ENCODE peak calls at places on chromosomes 4 and X, in ten cellular contexts. One of them, this sample, is unnamed.
A peak's percentile ranks its signal among the peaks of the same experiment; 100 is the strongest.

GRCh38 chr4:123449780-123450179 is 53.2 kb downstream of the SPRY1 start:
- DNase-seq in CD8-positive, alpha-beta memory T cell: no peak
- DNase-seq in lower lobe of right lung: no peak
- DNase-seq in uterus: no peak
- DNase-seq in lung: no peak
- DNase-seq in esophagus muscularis mucosa: no peak
- DNase-seq in suprapubic skin: no peak
- DNase-seq in IMR-90: peak; percentile 56
- DNase-seq in Caco-2: no peak
- DNase-seq in CD4-positive, alpha-beta memory T cell: no peak
- DNase-seq in this sample: no peak

GRCh38 chr4:104728380-104729122 is 233.9 kb upstream of the CXXC4 start:
- DNase-seq in CD8-positive, alpha-beta memory T cell: no peak
- DNase-seq in lower lobe of right lung: no peak
- DNase-seq in uterus: no peak
- DNase-seq in lung: no peak
- DNase-seq in esophagus muscularis mucosa: no peak
- DNase-seq in suprapubic skin: no peak
- DNase-seq in IMR-90: peak; percentile 83
- DNase-seq in Caco-2: no peak
- DNase-seq in CD4-positive, alpha-beta memory T cell: no peak
- DNase-seq in this sample: no peak

GRCh38 chrX:35351212-35351611 is 408.6 kb downstream of the FAM47B start:
- DNase-seq in CD8-positive, alpha-beta memory T cell: no peak
- DNase-seq in lower lobe of right lung: no peak
- DNase-seq in uterus: no peak
- DNase-seq in lung: no peak
- DNase-seq in esophagus muscularis mucosa: no peak
- DNase-seq in suprapubic skin: no peak
- DNase-seq in IMR-90: no peak
- DNase-seq in Caco-2: no peak
- DNase-seq in CD4-positive, alpha-beta memory T cell: no peak
- DNase-seq in this sample: no peak

GRCh38 chrX:43703211-43703791 is 47.2 kb downstream of the MAOA start:
- DNase-seq in CD8-positive, alpha-beta memory T cell: no peak
- DNase-seq in lower lobe of right lung: no peak
- DNase-seq in uterus: no peak
- DNase-seq in lung: no peak
- DNase-seq in esophagus muscularis mucosa: no peak
- DNase-seq in suprapubic skin: no peak
- DNase-seq in IMR-90: peak; percentile 16
- DNase-seq in Caco-2: peak; percentile 32
- DNase-seq in CD4-positive, alpha-beta memory T cell: no peak
- DNase-seq in this sample: no peak

GRCh38 chr4:38865445-38865844 is 2.2 kb upstream of the FAM114A1 start:
- DNase-seq in CD8-positive, alpha-beta memory T cell: no peak
- DNase-seq in lower lobe of right lung: no peak
- DNase-seq in uterus: no peak
- DNase-seq in lung: no peak
- DNase-seq in esophagus muscularis mucosa: no peak
- DNase-seq in suprapubic skin: no peak
- DNase-seq in IMR-90: no peak
- DNase-seq in Caco-2: no peak
- DNase-seq in CD4-positive, alpha-beta memory T cell: no peak
- DNase-seq in this sample: no peak

GRCh38 chr4:75598390-75598789 is 31.9 kb downstream of the CDKL2 start:
- DNase-seq in CD8-positive, alpha-beta memory T cell: no peak
- DNase-seq in lower lobe of right lung: no peak
- DNase-seq in uterus: no peak
- DNase-seq in lung: no peak
- DNase-seq in esophagus muscularis mucosa: no peak
- DNase-seq in suprapubic skin: no peak
- DNase-seq in IMR-90: peak; percentile 39
- DNase-seq in Caco-2: no peak
- DNase-seq in CD4-positive, alpha-beta memory T cell: no peak
- DNase-seq in this sample: no peak

GRCh38 chrX:18674788-18675735 is 3.2 kb upstream of the RS1 start:
- DNase-seq in CD8-positive, alpha-beta memory T cell: peak; percentile 70
- DNase-seq in lower lobe of right lung: peak; percentile 79
- DNase-seq in uterus: peak; percentile 73
- DNase-seq in lung: peak; percentile 76
- DNase-seq in esophagus muscularis mucosa: peak; percentile 92
- DNase-seq in suprapubic skin: peak; percentile 80
- DNase-seq in IMR-90: peak; percentile 54
- DNase-seq in Caco-2: peak; percentile 87
- DNase-seq in CD4-positive, alpha-beta memory T cell: peak; percentile 86
- DNase-seq in this sample: peak; percentile 66

GRCh38 chrX:46386511-46386910 is 158.7 kb downstream of the ZNF674 start:
- DNase-seq in CD8-positive, alpha-beta memory T cell: no peak
- DNase-seq in lower lobe of right lung: no peak
- DNase-seq in uterus: no peak
- DNase-seq in lung: no peak
- DNase-seq in esophagus muscularis mucosa: no peak
- DNase-seq in suprapubic skin: no peak
- DNase-seq in IMR-90: no peak
- DNase-seq in Caco-2: no peak
- DNase-seq in CD4-positive, alpha-beta memory T cell: no peak
- DNase-seq in this sample: no peak

GRCh38 chr4:35591035-35591434 is 653.3 kb downstream of the ARAP2 start:
- DNase-seq in CD8-positive, alpha-beta memory T cell: no peak
- DNase-seq in lower lobe of right lung: no peak
- DNase-seq in uterus: no peak
- DNase-seq in lung: no peak
- DNase-seq in esophagus muscularis mucosa: no peak
- DNase-seq in suprapubic skin: no peak
- DNase-seq in IMR-90: no peak
- DNase-seq in Caco-2: no peak
- DNase-seq in CD4-positive, alpha-beta memory T cell: no peak
- DNase-seq in this sample: no peak

GRCh38 chr4:40311811-40312346 is 23.3 kb upstream of the CHRNA9 start:
- DNase-seq in CD8-positive, alpha-beta memory T cell: no peak
- DNase-seq in lower lobe of right lung: no peak
- DNase-seq in uterus: no peak
- DNase-seq in lung: no peak
- DNase-seq in esophagus muscularis mucosa: no peak
- DNase-seq in suprapubic skin: no peak
- DNase-seq in IMR-90: no peak
- DNase-seq in Caco-2: peak; percentile 45
- DNase-seq in CD4-positive, alpha-beta memory T cell: no peak
- DNase-seq in this sample: no peak

GRCh38 chr4:176920694-176921093 is 128.0 kb upstream of the VEGFC start:
- DNase-seq in CD8-positive, alpha-beta memory T cell: no peak
- DNase-seq in lower lobe of right lung: no peak
- DNase-seq in uterus: no peak
- DNase-seq in lung: no peak
- DNase-seq in esophagus muscularis mucosa: no peak
- DNase-seq in suprapubic skin: no peak
- DNase-seq in IMR-90: peak; percentile 88
- DNase-seq in Caco-2: no peak
- DNase-seq in CD4-positive, alpha-beta memory T cell: no peak
- DNase-seq in this sample: no peak

GRCh38 chrX:21972046-21972445 is 31.5 kb downstream of the SMS start:
- DNase-seq in CD8-positive, alpha-beta memory T cell: no peak
- DNase-seq in lower lobe of right lung: no peak
- DNase-seq in uterus: no peak
- DNase-seq in lung: no peak
- DNase-seq in esophagus muscularis mucosa: no peak
- DNase-seq in suprapubic skin: no peak
- DNase-seq in IMR-90: no peak
- DNase-seq in Caco-2: no peak
- DNase-seq in CD4-positive, alpha-beta memory T cell: no peak
- DNase-seq in this sample: no peak

GRCh38 chr4:168028568-168028967 is 63.8 kb upstream of the ANXA10 start:
- DNase-seq in CD8-positive, alpha-beta memory T cell: no peak
- DNase-seq in lower lobe of right lung: no peak
- DNase-seq in uterus: no peak
- DNase-seq in lung: no peak
- DNase-seq in esophagus muscularis mucosa: no peak
- DNase-seq in suprapubic skin: no peak
- DNase-seq in IMR-90: peak; percentile 11
- DNase-seq in Caco-2: no peak
- DNase-seq in CD4-positive, alpha-beta memory T cell: no peak
- DNase-seq in this sample: no peak

GRCh38 chr4:166301266-166301665 is 428.2 kb downstream of the TLL1 start:
- DNase-seq in CD8-positive, alpha-beta memory T cell: no peak
- DNase-seq in lower lobe of right lung: no peak
- DNase-seq in uterus: no peak
- DNase-seq in lung: no peak
- DNase-seq in esophagus muscularis mucosa: no peak
- DNase-seq in suprapubic skin: no peak
- DNase-seq in IMR-90: no peak
- DNase-seq in Caco-2: no peak
- DNase-seq in CD4-positive, alpha-beta memory T cell: no peak
- DNase-seq in this sample: no peak

GRCh38 chr4:137065306-137065705 is 467.0 kb downstream of the PCDH18 start:
- DNase-seq in CD8-positive, alpha-beta memory T cell: no peak
- DNase-seq in lower lobe of right lung: no peak
- DNase-seq in uterus: no peak
- DNase-seq in lung: no peak
- DNase-seq in esophagus muscularis mucosa: no peak
- DNase-seq in suprapubic skin: no peak
- DNase-seq in IMR-90: peak; percentile 49
- DNase-seq in Caco-2: no peak
- DNase-seq in CD4-positive, alpha-beta memory T cell: no peak
- DNase-seq in this sample: no peak

DNA sequence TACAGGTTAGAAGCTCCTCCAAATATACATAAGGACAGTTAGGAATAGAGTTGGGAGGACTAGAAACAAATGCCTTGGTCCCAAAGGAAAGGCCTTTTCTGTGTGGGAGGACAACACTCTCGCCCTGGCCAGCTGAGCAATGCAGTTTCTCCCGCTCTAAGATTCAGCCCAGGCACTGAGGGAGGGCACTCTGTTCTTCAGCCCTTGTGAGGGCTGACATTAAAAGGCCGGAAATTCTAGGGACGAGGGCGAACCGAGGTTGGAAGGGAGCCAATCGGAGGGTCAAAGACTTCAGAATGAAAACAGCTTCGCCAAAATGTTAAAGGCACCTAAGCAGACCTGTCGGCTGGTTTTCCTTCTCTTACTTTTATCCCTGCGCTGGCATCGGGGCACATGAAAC is 2.9 kb upstream of the PTCHD1 start:
- DNase-seq in CD8-positive, alpha-beta memory T cell: no peak
- DNase-seq in lower lobe of right lung: no peak
- DNase-seq in uterus: no peak
- DNase-seq in lung: no peak
- DNase-seq in esophagus muscularis mucosa: no peak
- DNase-seq in suprapubic skin: no peak
- DNase-seq in IMR-90: no peak
- DNase-seq in Caco-2: no peak
- DNase-seq in CD4-positive, alpha-beta memory T cell: no peak
- DNase-seq in this sample: no peak
- H3K4me3 ChIP-seq in CD8-positive, alpha-beta memory T cell: no peak overlapping the region
- H3K4me3 ChIP-seq in lower lobe of right lung: no peak overlapping the region
- H3K4me3 ChIP-seq in uterus: no peak overlapping the region
- H3K4me3 ChIP-seq in lung: no peak overlapping the region
- H3K4me3 ChIP-seq in esophagus muscularis mucosa: peak overlapping the region; percentile 50
- H3K4me3 ChIP-seq in suprapubic skin: no peak overlapping the region
- H3K4me3 ChIP-seq in IMR-90: no peak overlapping the region
- H3K4me3 ChIP-seq in Caco-2: no peak overlapping the region
- H3K4me3 ChIP-seq in CD4-positive, alpha-beta memory T cell: no peak overlapping the region
- H3K4me3 ChIP-seq in this sample: no peak overlapping the region

DNA sequence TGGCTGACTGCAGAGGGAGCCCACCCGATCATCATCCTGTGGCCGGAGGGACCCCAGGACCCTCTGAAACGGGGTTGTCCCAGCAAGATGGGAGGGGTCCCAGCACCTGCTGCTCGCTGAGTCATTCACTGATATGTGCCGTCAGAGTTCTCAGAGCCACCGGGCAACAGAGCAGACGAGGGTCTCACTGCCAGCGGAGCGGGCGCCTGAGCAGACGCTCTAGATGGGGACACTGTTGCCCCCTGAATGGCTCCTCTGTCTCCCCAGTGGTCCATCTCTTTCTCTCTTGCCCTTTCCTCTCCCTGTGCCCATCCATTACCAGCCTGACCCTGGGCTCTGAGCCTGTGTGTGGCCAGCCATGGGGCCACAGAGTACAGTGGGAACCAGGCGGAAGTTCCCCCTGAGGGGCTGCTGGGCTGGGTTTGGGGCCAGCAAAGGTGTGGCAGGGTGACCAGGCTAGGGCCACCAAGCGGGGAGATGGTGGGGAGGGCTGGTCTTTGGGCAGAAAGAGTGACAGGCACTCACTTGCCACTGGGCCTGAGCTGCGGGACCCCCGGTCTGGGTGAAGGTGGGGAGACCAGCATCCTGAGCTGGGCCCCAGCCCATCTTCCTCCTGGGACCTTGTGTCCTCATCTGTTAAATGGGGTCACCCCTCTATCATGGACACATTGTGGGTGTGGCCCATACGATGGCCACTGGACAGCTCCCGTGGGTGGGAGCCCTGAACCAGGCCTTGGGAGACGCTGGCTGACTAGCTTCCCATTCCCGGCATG is 90.9 kb downstream of the HMX1 start:
- DNase-seq in CD8-positive, alpha-beta memory T cell: no peak
- DNase-seq in lower lobe of right lung: no peak
- DNase-seq in uterus: no peak
- DNase-seq in lung: no peak
- DNase-seq in esophagus muscularis mucosa: no peak
- DNase-seq in suprapubic skin: no peak
- DNase-seq in IMR-90: no peak
- DNase-seq in Caco-2: no peak
- DNase-seq in CD4-positive, alpha-beta memory T cell: no peak
- DNase-seq in this sample: no peak
- H3K9me3 ChIP-seq in CD8-positive, alpha-beta memory T cell: no peaks in the 10 kb centered on the region
- H3K9me3 ChIP-seq in lower lobe of right lung: no peaks in the 10 kb centered on the region
- H3K9me3 ChIP-seq in uterus: no peaks in the 10 kb centered on the region
- H3K9me3 ChIP-seq in lung: no peaks in the 10 kb centered on the region
- H3K9me3 ChIP-seq in esophagus muscularis mucosa: no peaks in the 10 kb centered on the region
- H3K9me3 ChIP-seq in suprapubic skin: no peaks in the 10 kb centered on the region
- H3K9me3 ChIP-seq in IMR-90: peaks cover 5% of the 10 kb centered on the region
- H3K9me3 ChIP-seq in Caco-2: no peaks in the 10 kb centered on the region
- H3K9me3 ChIP-seq in CD4-positive, alpha-beta memory T cell: no peaks in the 10 kb centered on the region
- H3K9me3 ChIP-seq in this sample: no peaks in the 10 kb centered on the region

GRCh38 chr4:173519130-173520101 is 10.6 kb downstream of the HAND2 start:
- DNase-seq in CD8-positive, alpha-beta memory T cell: no peak
- DNase-seq in lower lobe of right lung: no peak
- DNase-seq in uterus: peak; percentile 88
- DNase-seq in lung: no peak
- DNase-seq in esophagus muscularis mucosa: no peak
- DNase-seq in suprapubic skin: no peak
- DNase-seq in IMR-90: no peak
- DNase-seq in Caco-2: no peak
- DNase-seq in CD4-positive, alpha-beta memory T cell: no peak
- DNase-seq in this sample: no peak
- H3K4me3 ChIP-seq in CD8-positive, alpha-beta memory T cell: no peak overlapping the region
- H3K4me3 ChIP-seq in lower lobe of right lung: no peak overlapping the region
- H3K4me3 ChIP-seq in uterus: peak overlapping the region; percentile 36
- H3K4me3 ChIP-seq in lung: no peak overlapping the region
- H3K4me3 ChIP-seq in esophagus muscularis mucosa: peak overlapping the region; percentile 41
- H3K4me3 ChIP-seq in suprapubic skin: peak overlapping the region; percentile 16
- H3K4me3 ChIP-seq in IMR-90: no peak overlapping the region
- H3K4me3 ChIP-seq in Caco-2: no peak overlapping the region
- H3K4me3 ChIP-seq in CD4-positive, alpha-beta memory T cell: no peak overlapping the region
- H3K4me3 ChIP-seq in this sample: no peak overlapping the region

GRCh38 chr4:142598132-142598531 is 248.0 kb downstream of the INPP4B start:
- DNase-seq in CD8-positive, alpha-beta memory T cell: no peak
- DNase-seq in lower lobe of right lung: no peak
- DNase-seq in uterus: no peak
- DNase-seq in lung: no peak
- DNase-seq in esophagus muscularis mucosa: no peak
- DNase-seq in suprapubic skin: no peak
- DNase-seq in IMR-90: peak; percentile 10
- DNase-seq in Caco-2: no peak
- DNase-seq in CD4-positive, alpha-beta memory T cell: no peak
- DNase-seq in this sample: no peak
- H3K9me3 ChIP-seq in CD8-positive, alpha-beta memory T cell: peaks cover 4% of the 10 kb centered on the region
- H3K9me3 ChIP-seq in lower lobe of right lung: no peaks in the 10 kb centered on the region
- H3K9me3 ChIP-seq in uterus: no peaks in the 10 kb centered on the region
- H3K9me3 ChIP-seq in lung: no peaks in the 10 kb centered on the region
- H3K9me3 ChIP-seq in esophagus muscularis mucosa: peaks cover 5% of the 10 kb centered on the region
- H3K9me3 ChIP-seq in suprapubic skin: peaks cover 3% of the 10 kb centered on the region
- H3K9me3 ChIP-seq in IMR-90: peaks cover 2% of the 10 kb centered on the region
- H3K9me3 ChIP-seq in Caco-2: no peaks in the 10 kb centered on the region
- H3K9me3 ChIP-seq in CD4-positive, alpha-beta memory T cell: no peaks in the 10 kb centered on the region
- H3K9me3 ChIP-seq in this sample: no peaks in the 10 kb centered on the region

GRCh38 chr4:86098691-86099090 is 261.2 kb downstream of the MAPK10 start:
- DNase-seq in CD8-positive, alpha-beta memory T cell: no peak
- DNase-seq in lower lobe of right lung: no peak
- DNase-seq in uterus: no peak
- DNase-seq in lung: no peak
- DNase-seq in esophagus muscularis mucosa: no peak
- DNase-seq in suprapubic skin: no peak
- DNase-seq in IMR-90: no peak
- DNase-seq in Caco-2: no peak
- DNase-seq in CD4-positive, alpha-beta memory T cell: no peak
- DNase-seq in this sample: no peak
- H3K4me3 ChIP-seq in CD8-positive, alpha-beta memory T cell: no peak overlapping the region
- H3K4me3 ChIP-seq in lower lobe of right lung: no peak overlapping the region
- H3K4me3 ChIP-seq in uterus: no peak overlapping the region
- H3K4me3 ChIP-seq in lung: no peak overlapping the region
- H3K4me3 ChIP-seq in esophagus muscularis mucosa: no peak overlapping the region
- H3K4me3 ChIP-seq in suprapubic skin: no peak overlapping the region
- H3K4me3 ChIP-seq in IMR-90: no peak overlapping the region
- H3K4me3 ChIP-seq in Caco-2: no peak overlapping the region
- H3K4me3 ChIP-seq in CD4-positive, alpha-beta memory T cell: no peak overlapping the region
- H3K4me3 ChIP-seq in this sample: no peak overlapping the region